ENCODE peak calls at places on chromosomes 1 and 21, in ten cellular contexts. One of them, this sample, is unnamed.

GRCh38 chr1:84435159-84435558 is 36.9 kb downstream of the DNASE2B start:
- DNase-seq in tibial nerve: no peak
- DNase-seq in adrenal gland: no peak
- DNase-seq in endothelial cell: no peak
- DNase-seq in pancreas: no peak
- DNase-seq in mesothelial cell of epicardium: no peak
- DNase-seq in thoracic aorta: no peak
- DNase-seq in left lung: no peak
- DNase-seq in coronary artery: no peak
- DNase-seq in epithelial cell of esophagus: no peak
- DNase-seq in this sample: no peak

GRCh38 chr1:204348722-204349121 is 11.0 kb downstream of the PLEKHA6 start:
- DNase-seq in tibial nerve: no peak
- DNase-seq in adrenal gland: peak
- DNase-seq in endothelial cell: no peak
- DNase-seq in pancreas: no peak
- DNase-seq in mesothelial cell of epicardium: no peak
- DNase-seq in thoracic aorta: no peak
- DNase-seq in left lung: peak
- DNase-seq in coronary artery: peak
- DNase-seq in epithelial cell of esophagus: no peak
- DNase-seq in this sample: no peak

GRCh38 chr1:39453603-39454002 is 37.8 kb upstream of the BMP8A start:
- DNase-seq in tibial nerve: peak
- DNase-seq in adrenal gland: peak
- DNase-seq in endothelial cell: no peak
- DNase-seq in pancreas: peak
- DNase-seq in mesothelial cell of epicardium: no peak
- DNase-seq in thoracic aorta: peak
- DNase-seq in left lung: peak
- DNase-seq in coronary artery: no peak
- DNase-seq in epithelial cell of esophagus: peak
- DNase-seq in this sample: no peak

GRCh38 chr1:115052454-115053083 is 22.9 kb downstream of the TSHB start:
- DNase-seq in tibial nerve: no peak
- DNase-seq in adrenal gland: peak
- DNase-seq in endothelial cell: peak
- DNase-seq in pancreas: peak
- DNase-seq in mesothelial cell of epicardium: no peak
- DNase-seq in thoracic aorta: no peak
- DNase-seq in left lung: no peak
- DNase-seq in coronary artery: no peak
- DNase-seq in epithelial cell of esophagus: peak
- DNase-seq in this sample: peak

GRCh38 chr1:32200226-32201010 is at the start of gene CCDC28B:
- DNase-seq in tibial nerve: peak
- DNase-seq in adrenal gland: peak
- DNase-seq in endothelial cell: peak
- DNase-seq in pancreas: peak
- DNase-seq in mesothelial cell of epicardium: peak
- DNase-seq in thoracic aorta: no peak
- DNase-seq in left lung: peak
- DNase-seq in coronary artery: peak
- DNase-seq in epithelial cell of esophagus: peak
- DNase-seq in this sample: peak

GRCh38 chr1:85109475-85109874 is 61.2 kb upstream of the MCOLN3 start:
- DNase-seq in tibial nerve: no peak
- DNase-seq in adrenal gland: peak
- DNase-seq in endothelial cell: peak
- DNase-seq in pancreas: peak
- DNase-seq in mesothelial cell of epicardium: peak
- DNase-seq in thoracic aorta: no peak
- DNase-seq in left lung: peak
- DNase-seq in coronary artery: no peak
- DNase-seq in epithelial cell of esophagus: peak
- DNase-seq in this sample: peak

GRCh38 chr21:17981060-17981459 is 161.9 kb upstream of the C21orf91 start:
- DNase-seq in tibial nerve: no peak
- DNase-seq in adrenal gland: no peak
- DNase-seq in endothelial cell: no peak
- DNase-seq in pancreas: no peak
- DNase-seq in mesothelial cell of epicardium: no peak
- DNase-seq in thoracic aorta: no peak
- DNase-seq in left lung: no peak
- DNase-seq in coronary artery: no peak
- DNase-seq in epithelial cell of esophagus: no peak
- DNase-seq in this sample: no peak

GRCh38 chr1:182357177-182357576 is 34.4 kb downstream of the GLUL start:
- DNase-seq in tibial nerve: no peak
- DNase-seq in adrenal gland: no peak
- DNase-seq in endothelial cell: no peak
- DNase-seq in pancreas: no peak
- DNase-seq in mesothelial cell of epicardium: no peak
- DNase-seq in thoracic aorta: no peak
- DNase-seq in left lung: no peak
- DNase-seq in coronary artery: no peak
- DNase-seq in epithelial cell of esophagus: no peak
- DNase-seq in this sample: no peak

DNA sequence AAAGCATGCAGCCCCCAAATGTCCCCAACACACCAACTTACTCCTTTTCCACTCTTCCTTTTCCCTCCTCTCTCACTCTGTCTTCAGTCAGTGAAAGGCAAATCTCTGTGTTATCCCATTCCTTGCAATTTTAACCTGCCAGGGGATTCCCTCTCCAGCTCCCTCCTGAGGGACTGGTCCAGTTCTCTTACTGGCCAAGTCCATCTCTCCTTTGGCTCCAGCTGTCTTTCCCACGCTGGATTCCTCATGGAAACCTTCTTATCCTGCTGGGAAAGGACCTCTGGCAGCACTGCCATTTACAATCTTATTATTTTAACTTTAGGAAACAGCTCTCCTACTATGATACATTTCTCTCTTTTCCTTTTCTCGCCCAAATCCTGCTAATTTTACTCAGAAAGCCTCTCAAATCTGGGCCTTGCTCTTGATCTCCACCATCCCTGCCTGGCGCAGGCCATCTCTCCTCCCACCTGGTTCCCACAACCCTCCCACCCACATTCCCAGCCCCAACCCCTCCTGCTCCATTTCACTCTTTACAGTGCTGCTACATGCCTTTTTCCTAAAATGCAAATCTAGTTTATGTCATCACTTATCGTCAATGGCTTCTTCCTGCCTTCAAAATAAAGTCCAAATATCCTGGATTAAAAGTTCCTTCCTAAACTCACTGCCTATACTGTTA is 72.7 kb upstream of the CNN3 start:
- DNase-seq in tibial nerve: no peak
- DNase-seq in adrenal gland: no peak
- DNase-seq in endothelial cell: no peak
- DNase-seq in pancreas: no peak
- DNase-seq in mesothelial cell of epicardium: no peak
- DNase-seq in thoracic aorta: no peak
- DNase-seq in left lung: no peak
- DNase-seq in coronary artery: no peak
- DNase-seq in epithelial cell of esophagus: no peak
- DNase-seq in this sample: no peak
- TF ChIP-seq CTCF in tibial nerve: no peak
- TF ChIP-seq CTCF in adrenal gland: no peak
- TF ChIP-seq CTCF in endothelial cell: no peak
- TF ChIP-seq CTCF in pancreas: no peak
- TF ChIP-seq CTCF in mesothelial cell of epicardium: no peak
- TF ChIP-seq CTCF in thoracic aorta: no peak
- TF ChIP-seq CTCF in left lung: no peak
- TF ChIP-seq CTCF in coronary artery: no peak
- TF ChIP-seq CTCF in epithelial cell of esophagus: no peak
- TF ChIP-seq CTCF in this sample: no peak

GRCh38 chr1:185244015-185244747 is 72.9 kb downstream of the IVNS1ABP start:
- DNase-seq in tibial nerve: no peak
- DNase-seq in adrenal gland: peak
- DNase-seq in endothelial cell: no peak
- DNase-seq in pancreas: no peak
- DNase-seq in mesothelial cell of epicardium: no peak
- DNase-seq in thoracic aorta: no peak
- DNase-seq in left lung: no peak
- DNase-seq in coronary artery: no peak
- DNase-seq in epithelial cell of esophagus: peak
- DNase-seq in this sample: no peak

GRCh38 chr1:185232874-185233273 is 75.9 kb downstream of the SWT1 start:
- DNase-seq in tibial nerve: no peak
- DNase-seq in adrenal gland: no peak
- DNase-seq in endothelial cell: no peak
- DNase-seq in pancreas: no peak
- DNase-seq in mesothelial cell of epicardium: no peak
- DNase-seq in thoracic aorta: no peak
- DNase-seq in left lung: no peak
- DNase-seq in coronary artery: no peak
- DNase-seq in epithelial cell of esophagus: no peak
- DNase-seq in this sample: no peak

GRCh38 chr1:185241127-185241526 is 75.9 kb downstream of the IVNS1ABP start:
- DNase-seq in tibial nerve: no peak
- DNase-seq in adrenal gland: no peak
- DNase-seq in endothelial cell: no peak
- DNase-seq in pancreas: no peak
- DNase-seq in mesothelial cell of epicardium: no peak
- DNase-seq in thoracic aorta: no peak
- DNase-seq in left lung: no peak
- DNase-seq in coronary artery: no peak
- DNase-seq in epithelial cell of esophagus: no peak
- DNase-seq in this sample: no peak

GRCh38 chr1:185239861-185240260 is 77.2 kb downstream of the IVNS1ABP start:
- DNase-seq in tibial nerve: no peak
- DNase-seq in adrenal gland: no peak
- DNase-seq in endothelial cell: no peak
- DNase-seq in pancreas: no peak
- DNase-seq in mesothelial cell of epicardium: no peak
- DNase-seq in thoracic aorta: no peak
- DNase-seq in left lung: no peak
- DNase-seq in coronary artery: no peak
- DNase-seq in epithelial cell of esophagus: no peak
- DNase-seq in this sample: no peak

DNA sequence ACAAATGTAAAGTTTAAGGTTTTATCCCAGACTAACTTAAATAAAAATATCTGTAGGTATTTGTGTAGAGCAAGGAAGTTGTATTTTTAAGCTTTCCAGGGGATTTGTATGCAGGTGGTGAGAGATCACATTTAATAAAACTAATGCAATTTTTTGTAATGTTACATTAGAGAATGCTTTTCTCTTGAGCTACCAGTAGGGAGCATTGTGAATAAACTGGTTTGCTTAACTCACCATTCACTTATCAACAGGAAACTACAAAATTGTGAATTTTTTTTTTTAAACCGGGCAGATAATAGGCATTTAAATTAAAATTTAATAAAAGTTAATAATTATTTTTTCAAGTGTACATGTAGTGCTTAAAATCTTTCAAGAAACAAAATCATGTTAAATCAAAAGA is 78.6 kb downstream of the IVNS1ABP start:
- DNase-seq in tibial nerve: no peak
- DNase-seq in adrenal gland: no peak
- DNase-seq in endothelial cell: no peak
- DNase-seq in pancreas: no peak
- DNase-seq in mesothelial cell of epicardium: no peak
- DNase-seq in thoracic aorta: no peak
- DNase-seq in left lung: no peak
- DNase-seq in coronary artery: no peak
- DNase-seq in epithelial cell of esophagus: peak
- DNase-seq in this sample: no peak
- TF ChIP-seq CTCF in tibial nerve: no peak
- TF ChIP-seq CTCF in adrenal gland: peak
- TF ChIP-seq CTCF in endothelial cell: no peak
- TF ChIP-seq CTCF in pancreas: no peak
- TF ChIP-seq CTCF in mesothelial cell of epicardium: peak
- TF ChIP-seq CTCF in thoracic aorta: no peak
- TF ChIP-seq CTCF in left lung: no peak
- TF ChIP-seq CTCF in coronary artery: no peak
- TF ChIP-seq CTCF in epithelial cell of esophagus: peak
- TF ChIP-seq CTCF in this sample: peak

DNA sequence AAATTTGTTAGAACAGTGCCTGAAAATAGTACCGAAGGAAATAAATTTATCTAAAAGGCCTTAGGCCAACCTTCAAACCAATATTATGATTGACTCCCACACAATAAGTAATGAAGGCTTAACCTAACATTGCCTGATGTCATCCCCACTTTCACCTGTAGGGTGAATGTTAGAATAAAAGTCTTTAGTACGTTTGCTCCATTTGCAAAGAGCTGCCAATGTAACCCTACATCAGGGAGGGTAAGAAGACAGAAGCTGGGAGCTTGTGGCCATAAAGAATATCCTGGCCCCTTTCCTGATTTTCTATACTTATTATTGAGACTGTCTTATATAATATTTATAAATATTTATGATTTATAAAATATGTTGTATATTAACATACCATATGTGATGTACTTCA is 661.8 kb upstream of the CXADR start:
- DNase-seq in tibial nerve: no peak
- DNase-seq in adrenal gland: no peak
- DNase-seq in endothelial cell: no peak
- DNase-seq in pancreas: no peak
- DNase-seq in mesothelial cell of epicardium: no peak
- DNase-seq in thoracic aorta: no peak
- DNase-seq in left lung: no peak
- DNase-seq in coronary artery: no peak
- DNase-seq in epithelial cell of esophagus: no peak
- DNase-seq in this sample: no peak
- TF ChIP-seq CTCF in tibial nerve: no peak
- TF ChIP-seq CTCF in adrenal gland: no peak
- TF ChIP-seq CTCF in endothelial cell: peak
- TF ChIP-seq CTCF in pancreas: no peak
- TF ChIP-seq CTCF in mesothelial cell of epicardium: peak
- TF ChIP-seq CTCF in thoracic aorta: no peak
- TF ChIP-seq CTCF in left lung: no peak
- TF ChIP-seq CTCF in coronary artery: no peak
- TF ChIP-seq CTCF in epithelial cell of esophagus: peak
- TF ChIP-seq CTCF in this sample: no peak

GRCh38 chr1:207058878-207059867 is 6.1 kb downstream of the PFKFB2 start:
- DNase-seq in tibial nerve: no peak
- DNase-seq in adrenal gland: no peak
- DNase-seq in endothelial cell: no peak
- DNase-seq in pancreas: no peak
- DNase-seq in mesothelial cell of epicardium: no peak
- DNase-seq in thoracic aorta: no peak
- DNase-seq in left lung: no peak
- DNase-seq in coronary artery: no peak
- DNase-seq in epithelial cell of esophagus: no peak
- DNase-seq in this sample: no peak
- TF ChIP-seq CTCF in tibial nerve: no peak
- TF ChIP-seq CTCF in adrenal gland: no peak
- TF ChIP-seq CTCF in endothelial cell: no peak
- TF ChIP-seq CTCF in pancreas: no peak
- TF ChIP-seq CTCF in mesothelial cell of epicardium: no peak
- TF ChIP-seq CTCF in thoracic aorta: no peak
- TF ChIP-seq CTCF in left lung: no peak
- TF ChIP-seq CTCF in coronary artery: no peak
- TF ChIP-seq CTCF in epithelial cell of esophagus: peak
- TF ChIP-seq CTCF in this sample: no peak

GRCh38 chr1:160494620-160495019 is 28.4 kb downstream of the SLAMF6 start:
- DNase-seq in tibial nerve: no peak
- DNase-seq in adrenal gland: no peak
- DNase-seq in endothelial cell: no peak
- DNase-seq in pancreas: no peak
- DNase-seq in mesothelial cell of epicardium: no peak
- DNase-seq in thoracic aorta: no peak
- DNase-seq in left lung: no peak
- DNase-seq in coronary artery: no peak
- DNase-seq in epithelial cell of esophagus: no peak
- DNase-seq in this sample: no peak
- TF ChIP-seq CTCF in tibial nerve: no peak
- TF ChIP-seq CTCF in adrenal gland: no peak
- TF ChIP-seq CTCF in endothelial cell: no peak
- TF ChIP-seq CTCF in pancreas: no peak
- TF ChIP-seq CTCF in mesothelial cell of epicardium: no peak
- TF ChIP-seq CTCF in thoracic aorta: no peak
- TF ChIP-seq CTCF in left lung: no peak
- TF ChIP-seq CTCF in coronary artery: no peak
- TF ChIP-seq CTCF in epithelial cell of esophagus: peak
- TF ChIP-seq CTCF in this sample: no peak